ENCODE peak calls at places on chromosomes 4 and X, in seven cellular contexts. U, D, Z, Q, K, R and B are unnamed samples.

GRCh38 chrX:41389311-41389888 is 55.4 kb downstream of the DDX3X start:
- DNase-seq in U (no peak), Q (no peak), Z (no peak), K (no peak), R (no peak), D (peak; percentile 81), B (no peak)

GRCh38 chr4:36310237-36310636 is 28.8 kb downstream of the DTHD1 start:
- DNase-seq in K (no peak), D (no peak), Q (no peak), U (no peak), Z (no peak), R (no peak), B (no peak)

GRCh38 chr4:8090312-8090711 is 68.3 kb downstream of the ABLIM2 start:
- DNase-seq in R (no peak), D (no peak), K (no peak), Z (no peak), U (no peak), Q (no peak), B (no peak)

GRCh38 chr4:13865871-13866669 is 238.5 kb upstream of the BOD1L1 start:
- DNase-seq in K (no peak), Q (no peak), D (no peak), R (no peak), U (no peak), Z (no peak), B (no peak)

GRCh38 chrX:40644821-40645358 is 2.5 kb downstream of the CXorf38 start:
- DNase-seq in Z (peak; percentile 27), K (peak; percentile 50), U (no peak), D (peak; percentile 5), Q (no peak), R (peak; percentile 68), B (peak; percentile 37)

GRCh38 chr4:117817316-117817715 is 217.0 kb upstream of the NDST3 start:
- DNase-seq in Z (no peak), K (no peak), U (no peak), Q (no peak), D (no peak), R (no peak), B (no peak)

GRCh38 chr4:98778206-98778605 is 119.8 kb upstream of the TSPAN5 start:
- DNase-seq in K (no peak), Q (no peak), D (peak; percentile 87), Z (no peak), R (no peak), U (no peak), B (no peak)

GRCh38 chr4:961651-962230 is 11.6 kb downstream of the DGKQ start:
- DNase-seq in Q (no peak), Z (no peak), R (no peak), D (no peak), K (no peak), U (no peak), B (no peak)

GRCh38 chrX:135112096-135112729 is 8.1 kb downstream of the ETDB start:
- DNase-seq in D (no peak), Q (no peak), R (no peak), K (peak; percentile 22), U (no peak), Z (peak; percentile 33), B (no peak)

GRCh38 chr4:13484749-13485345 is 707 bp upstream of the RAB28 start:
- DNase-seq in K (peak; percentile 9), Q (no peak), Z (no peak), U (no peak), R (no peak), D (peak; percentile 7), B (no peak)

GRCh38 chr4:87490664-87491369 is 38.4 kb downstream of the SPARCL1 start:
- DNase-seq in K (no peak), U (no peak), Q (no peak), D (peak; percentile 14), R (no peak), Z (no peak), B (no peak)

GRCh38 chr4:3520276-3520675 is 11.9 kb downstream of the LRPAP1 start:
- DNase-seq in Q (no peak), U (no peak), R (no peak), K (no peak), D (no peak), Z (no peak), B (no peak)

GRCh38 chrX:20414781-20415445 is 148.2 kb upstream of the RPS6KA3 start:
- DNase-seq in Z (no peak), Q (no peak), U (no peak), K (no peak), R (no peak), D (no peak), B (no peak)

GRCh38 chr4:26022346-26022891 is 108.4 kb downstream of the SMIM20 start:
- DNase-seq in K (no peak), D (peak; percentile 73), U (no peak), R (no peak), Z (no peak), Q (no peak), B (no peak)

DNA sequence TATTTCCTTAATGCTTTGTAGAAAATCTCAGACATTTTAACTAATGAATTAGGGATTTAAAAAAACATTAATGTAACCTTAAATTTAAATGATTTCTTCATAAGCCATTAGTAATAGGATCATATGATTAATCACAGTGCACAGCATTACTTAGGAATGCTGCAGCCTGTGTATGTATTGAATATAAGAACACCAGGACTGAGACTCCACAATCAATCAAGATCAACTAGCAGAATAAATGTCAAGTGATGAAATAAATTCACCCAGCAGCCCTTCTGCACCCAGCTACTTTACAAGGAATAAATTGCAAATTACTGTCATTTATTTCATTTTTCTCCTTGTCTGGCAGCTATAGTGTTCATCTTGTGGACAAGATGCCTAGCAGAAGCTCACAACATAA is 46.5 kb downstream of the NEIL3 start:
- DNase-seq in U (no peak), K (no peak), R (no peak), D (no peak), Z (no peak), Q (no peak), B (no peak)
- TF ChIP-seq POLR2AphosphoS5 in U (no peak), K (no peak), R (no peak), D (no peak), Z (no peak), Q (no peak), B (no peak)

GRCh38 chrX:72243472-72243871 is 4.6 kb upstream of the ERCC6L start:
- DNase-seq in Z (no peak), K (peak; percentile 44), U (no peak), R (no peak), D (no peak), Q (no peak), B (no peak)
- TF ChIP-seq TAF1 in Z (no peak), K (no peak), U (no peak), R (no peak), D (no peak), Q (no peak), B (no peak)

GRCh38 chr4:112140536-112140935 is 4.7 kb upstream of the FAM241A start:
- DNase-seq in K (no peak), Q (no peak), R (no peak), Z (no peak), U (no peak), D (peak; percentile 58), B (no peak)
- TF ChIP-seq POLR2AphosphoS5 in K (no peak), Q (no peak), R (no peak), Z (no peak), U (no peak), D (no peak), B (no peak)

DNA sequence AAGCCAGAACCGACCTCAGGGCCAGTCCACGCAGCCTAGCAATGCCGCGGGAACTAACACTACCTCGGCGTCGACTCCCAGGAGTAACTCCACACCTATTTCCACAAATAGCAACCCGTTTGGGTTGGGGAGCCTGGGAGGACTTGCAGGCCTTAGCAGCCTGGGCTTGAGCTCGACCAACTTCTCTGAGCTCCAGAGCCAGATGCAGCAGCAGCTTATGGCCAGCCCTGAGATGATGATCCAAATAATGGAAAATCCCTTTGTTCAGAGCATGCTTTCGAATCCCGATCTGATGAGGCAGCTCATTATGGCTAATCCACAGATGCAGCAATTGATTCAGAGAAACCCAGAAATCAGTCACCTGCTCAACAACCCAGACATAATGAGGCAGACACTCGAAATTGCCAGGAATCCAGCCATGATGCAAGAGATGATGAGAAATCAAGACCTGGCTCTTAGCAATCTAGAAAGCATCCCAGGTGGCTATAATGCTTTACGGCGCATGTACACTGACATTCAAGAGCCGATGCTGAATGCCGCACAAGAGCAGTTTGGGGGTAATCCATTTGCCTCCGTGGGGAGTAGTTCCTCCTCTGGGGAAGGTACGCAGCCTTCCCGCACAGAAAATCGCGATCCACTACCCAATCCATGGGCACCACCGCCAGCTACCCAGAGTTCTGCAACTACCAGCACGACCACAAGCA is 907 bp downstream of the UBQLN2 start:
- DNase-seq in D (peak; percentile 2), Q (no peak), R (no peak), U (no peak), K (peak; percentile 16), Z (peak; percentile 27), B (no peak)
- TF ChIP-seq TAF1 in D (no peak), Q (no peak), R (no peak), U (no peak), K (no peak), Z (no peak), B (no peak)

DNA sequence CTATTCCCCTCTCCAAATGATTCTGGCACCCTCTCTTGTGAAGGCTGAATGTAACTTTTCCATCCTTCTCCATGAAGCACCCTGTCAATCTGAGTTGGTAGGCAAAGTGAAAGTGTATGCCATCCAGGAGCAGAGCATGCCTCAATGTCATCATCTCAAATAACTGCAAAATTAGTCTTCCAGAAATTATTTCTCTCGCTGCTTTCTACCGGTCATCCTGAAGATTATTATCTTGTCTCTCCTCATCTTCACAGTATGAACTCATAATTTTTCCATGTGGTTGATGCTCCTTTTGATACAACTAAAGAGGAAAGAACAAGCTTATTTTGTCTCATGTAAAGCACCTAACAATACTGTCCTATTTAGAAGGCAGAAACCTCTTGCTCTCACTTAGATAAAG is 285.5 kb upstream of the PCDH7 start:
- DNase-seq in Q (no peak), U (no peak), Z (no peak), R (no peak), K (no peak), D (no peak), B (no peak)
- TF ChIP-seq POLR2AphosphoS5 in Q (no peak), U (no peak), Z (no peak), R (no peak), K (no peak), D (no peak), B (no peak)

GRCh38 chr4:19309365-19309764 is 942.3 kb upstream of the SLIT2 start:
- DNase-seq in K (no peak), U (no peak), D (no peak), R (no peak), Q (no peak), Z (no peak), B (no peak)
- TF ChIP-seq TAF1 in K (no peak), U (no peak), D (no peak), R (no peak), Q (no peak), Z (no peak), B (no peak)

GRCh38 chr4:41158274-41158673 is 56.1 kb downstream of the APBB2 start:
- DNase-seq in R (no peak), D (no peak), Q (no peak), K (no peak), Z (no peak), U (no peak), B (no peak)

GRCh38 chr4:41155194-41155830 is 59.0 kb downstream of the APBB2 start:
- DNase-seq in K (no peak), D (no peak), U (no peak), Z (no peak), R (no peak), Q (no peak), B (no peak)

GRCh38 chr4:41154814-41155177 is 59.5 kb downstream of the APBB2 start:
- DNase-seq in K (no peak), Z (no peak), U (no peak), D (no peak), Q (no peak), R (no peak), B (no peak)

GRCh38 chr4:41157009-41157408 is 57.3 kb downstream of the APBB2 start:
- DNase-seq in R (no peak), Z (no peak), Q (no peak), D (no peak), U (no peak), K (no peak), B (no peak)

GRCh38 chr4:41156574-41156973 is 57.8 kb downstream of the APBB2 start:
- DNase-seq in D (no peak), U (no peak), Q (no peak), K (no peak), Z (no peak), R (no peak), B (no peak)
- TF ChIP-seq POLR2AphosphoS5 in D (no peak), U (no peak), Q (no peak), K (no peak), Z (no peak), R (no peak), B (no peak)